ENCODE peak calls at places on chromosome 3, in eight cellular contexts. A is NCI-H1694 treated with DMSO at 0.1 percent for 48 hours; P is GM20000; T is RKO; C is mesenchymal stem cell; R is ureter; I is stimulated activated CD4-positive, alpha-beta T cell treated with anti-CD3 and anti-CD28 coated beads, Interleukin-2, amount 100 ng/mL, for 24 hours; L is heart left ventricle. G is an unnamed sample.

GRCh38 chr3:81910244-81910852 is 148.9 kb upstream of the GBE1 start:
- DNase-seq in A (no peak), P (peak), T (peak), C (peak), R (no peak), I (peak), L (no peak), G (peak)

GRCh38 chr3:173395412-173396181 is 1.9 kb upstream of the NLGN1 start:
- DNase-seq in A (peak), P (peak), T (peak), C (peak), R (peak), I (peak), L (peak), G (peak)

GRCh38 chr3:57959407-57960173 is 48.6 kb upstream of the FLNB start:
- DNase-seq in A (no peak), P (no peak), T (no peak), C (no peak), R (peak), I (no peak), L (peak), G (peak)

GRCh38 chr3:77693147-77693546 is 653.2 kb downstream of the ROBO2 start:
- DNase-seq in A (no peak), P (no peak), T (no peak), C (no peak), R (no peak), I (no peak), L (no peak), G (no peak)

GRCh38 chr3:123346041-123346440 is 102.8 kb downstream of the ADCY5 start:
- DNase-seq in A (no peak), P (no peak), T (no peak), C (no peak), R (no peak), I (no peak), L (peak), G (no peak)

GRCh38 chr3:114110439-114110838 is 53.9 kb downstream of the QTRT2 start:
- DNase-seq in A (no peak), P (no peak), T (no peak), C (no peak), R (no peak), I (no peak), L (no peak), G (no peak)

GRCh38 chr3:126917232-126917804 is 65.6 kb upstream of the PLXNA1 start:
- DNase-seq in A (no peak), P (no peak), T (no peak), C (no peak), R (no peak), I (no peak), L (no peak), G (no peak)

GRCh38 chr3:157275832-157276231 is 115.9 kb upstream of the CCNL1 start:
- DNase-seq in A (no peak), P (no peak), T (no peak), C (no peak), R (no peak), I (no peak), L (no peak), G (no peak)

GRCh38 chr3:77320514-77320913 is 280.6 kb downstream of the ROBO2 start:
- DNase-seq in A (no peak), P (peak), T (peak), C (peak), R (no peak), I (no peak), L (no peak), G (peak)

GRCh38 chr3:37806505-37807291 is 55.0 kb upstream of the CTDSPL start:
- DNase-seq in A (no peak), P (no peak), T (no peak), C (no peak), R (no peak), I (no peak), L (no peak), G (no peak)

GRCh38 chr3:64361962-64362735 is 136.9 kb upstream of the PRICKLE2 start:
- DNase-seq in A (no peak), P (no peak), T (no peak), C (peak), R (no peak), I (no peak), L (no peak), G (no peak)

GRCh38 chr3:41267975-41268640 is 68.8 kb downstream of the CTNNB1 start:
- DNase-seq in A (no peak), P (no peak), T (peak), C (peak), R (no peak), I (no peak), L (no peak), G (peak)

GRCh38 chr3:30578479-30578878 is 27.9 kb upstream of the TGFBR2 start:
- DNase-seq in A (no peak), P (no peak), T (no peak), C (peak), R (peak), I (no peak), L (peak), G (no peak)

GRCh38 chr3:69097407-69098086 is 12.8 kb downstream of the ARL6IP5 start:
- DNase-seq in A (no peak), P (no peak), T (no peak), C (no peak), R (no peak), I (no peak), L (no peak), G (no peak)

GRCh38 chr3:59919581-59919980 is 869.8 kb upstream of the CFAP20DC start:
- DNase-seq in A (no peak), P (no peak), T (no peak), C (no peak), R (no peak), I (no peak), L (no peak), G (no peak)

GRCh38 chr3:12252859-12253258 is 36.0 kb upstream of the PPARG start:
- DNase-seq in A (no peak), P (no peak), T (no peak), C (no peak), R (no peak), I (no peak), L (no peak), G (no peak)

GRCh38 chr3:136120373-136121348 is 75.5 kb downstream of the MSL2 start:
- DNase-seq in A (no peak), P (no peak), T (no peak), C (peak), R (no peak), I (no peak), L (no peak), G (no peak)

GRCh38 chr3:7546219-7546618 is 685.3 kb downstream of the GRM7 start:
- DNase-seq in A (no peak), P (no peak), T (peak), C (peak), R (no peak), I (no peak), L (no peak), G (peak)

GRCh38 chr3:178056868-178057267 is 479.4 kb upstream of the KCNMB2 start:
- DNase-seq in A (no peak), P (no peak), T (no peak), C (no peak), R (no peak), I (no peak), L (no peak), G (no peak)

GRCh38 chr3:141738636-141739363 is 702 bp downstream of the RNF7 start:
- DNase-seq in A (peak), P (peak), T (peak), C (peak), R (no peak), I (no peak), L (no peak), G (peak)

GRCh38 chr3:11434017-11434526 is 161.9 kb downstream of the ATG7 start:
- DNase-seq in A (no peak), P (no peak), T (no peak), C (peak), R (peak), I (no peak), L (peak), G (peak)

GRCh38 chr3:8622873-8623725 is 21.5 kb downstream of the SSUH2 start:
- DNase-seq in A (peak), P (peak), T (peak), C (peak), R (peak), I (peak), L (peak), G (peak)

GRCh38 chr3:105806361-105806760 is 62.5 kb downstream of the CBLB start:
- DNase-seq in A (no peak), P (peak), T (peak), C (no peak), R (no peak), I (no peak), L (peak), G (peak)

GRCh38 chr3:69323941-69324340 is 61.9 kb downstream of the FRMD4B start:
- DNase-seq in A (no peak), P (no peak), T (no peak), C (no peak), R (no peak), I (no peak), L (no peak), G (no peak)

G was measured in endothelial cell of umbilical vein.